ENCODE peak calls at places on chromosome 19, in seven cellular contexts. F is neural progenitor cell; J is NCI-H774; A is BE2C; E is SHP77; P is fibroblast of lung; D is activated naive CD4-positive, alpha-beta T cell treated with anti-CD3 and anti-CD28 coated beads for 36 hours. H is an unnamed sample.
A peak's percentile ranks its signal among the peaks of the same experiment; 100 is the strongest.

GRCh38 chr19:3459322-3459881 is 20.9 kb downstream of the SMIM24 start:
- DNase-seq in F (no peak), J (no peak), A (no peak), E (no peak), P (peak; percentile 95), D (no peak), H (no peak)

GRCh38 chr19:13083627-13084026 is 19.0 kb downstream of the LYL1 start:
- DNase-seq in F (no peak), J (no peak), A (no peak), E (no peak), P (no peak), D (no peak), H (no peak)

GRCh38 chr19:33064778-33065550 is at the start of gene RHPN2:
- DNase-seq in F (peak; percentile 91), J (peak; percentile 45), A (peak; percentile 85), E (no peak), P (peak; percentile 66), D (peak; percentile 49), H (peak; percentile 97)

GRCh38 chr19:49637865-49638350 is 2.0 kb downstream of the RRAS start:
- DNase-seq in F (peak; percentile 64), J (no peak), A (peak; percentile 53), E (no peak), P (peak; percentile 75), D (peak; percentile 20), H (peak; percentile 74)

GRCh38 chr19:35062942-35063341 is 21.4 kb downstream of the HPN start:
- DNase-seq in F (no peak), J (no peak), A (no peak), E (no peak), P (no peak), D (no peak), H (no peak)

GRCh38 chr19:47102561-47103135 is 10.9 kb downstream of the ZC3H4 start:
- DNase-seq in F (no peak), J (no peak), A (no peak), E (no peak), P (no peak), D (no peak), H (no peak)

GRCh38 chr19:3041756-3042517 is 12.9 kb upstream of the TLE2 start:
- DNase-seq in F (peak; percentile 56), J (no peak), A (no peak), E (no peak), P (no peak), D (no peak), H (no peak)

GRCh38 chr19:45800009-45800553 is 7.4 kb upstream of the DMWD start:
- DNase-seq in F (no peak), J (no peak), A (peak; percentile 19), E (no peak), P (peak; percentile 36), D (no peak), H (no peak)

GRCh38 chr19:3100747-3101730 is 6.9 kb downstream of the GNA11 start:
- DNase-seq in F (no peak), J (no peak), A (peak; percentile 50), E (no peak), P (no peak), D (no peak), H (no peak)

GRCh38 chr19:38725469-38726283 is 18.6 kb downstream of the CAPN12 start:
- DNase-seq in F (no peak), J (no peak), A (no peak), E (no peak), P (no peak), D (no peak), H (no peak)

GRCh38 chr19:10431943-10432735 is 11.8 kb downstream of the PDE4A start:
- DNase-seq in F (peak; percentile 73), J (no peak), A (peak; percentile 45), E (no peak), P (no peak), D (peak; percentile 68), H (peak; percentile 51)

GRCh38 chr19:55454787-55455243 is 6.6 kb downstream of the ISOC2 start:
- DNase-seq in F (peak; percentile 71), J (no peak), A (peak; percentile 73), E (peak; percentile 64), P (peak; percentile 25), D (peak; percentile 56), H (peak; percentile 71)

GRCh38 chr19:4773047-4773640 is 18.4 kb upstream of the FEM1A start:
- DNase-seq in F (no peak), J (no peak), A (no peak), E (no peak), P (no peak), D (no peak), H (no peak)

H was measured in D341Med.